ENCODE peak calls at places on chromosomes 7 and 10, in seven cellular contexts. W is mammary epithelial cell, M is Caco-2, V is psoas muscle, S is fibroblast of lung, P is HAP-1, B is heart left ventricle. J is an unnamed sample. For H3K27me3, H3K36me3 and H3K4me1, the result is how much of the 10 kb centered on the place peaks cover.

GRCh38 chr7:21850531-21851285 is 95.0 kb downstream of the CDCA7L start:
- DNase-seq in S (peak), M (no peak), B (no peak), V (no peak), W (no peak), P (no peak), J (no peak)

GRCh38 chr7:137934941-137935848 is 66.7 kb downstream of the CREB3L2 start:
- DNase-seq in V (no peak), P (no peak), S (no peak), B (no peak), W (no peak), M (no peak), J (peak)

GRCh38 chr7:134365341-134366054 is 48.8 kb upstream of the SLC35B4 start:
- DNase-seq in V (no peak), W (peak), M (no peak), B (no peak), S (peak), P (no peak), J (peak)

GRCh38 chr10:72175166-72175565 is 40.6 kb upstream of the ANAPC16 start:
- DNase-seq in B (no peak), S (peak), M (no peak), P (peak), W (no peak), V (no peak), J (no peak)

GRCh38 chr7:30028749-30029635 is 780 bp downstream of the PLEKHA8 start:
- DNase-seq in S (peak), V (no peak), P (peak), M (no peak), B (no peak), W (peak), J (peak)

GRCh38 chr7:108109216-108109908 is 20.8 kb downstream of the LAMB4 start:
- DNase-seq in M (no peak), S (no peak), B (no peak), W (no peak), P (peak), V (no peak), J (peak)

GRCh38 chr7:90626011-90626410 is 29.9 kb downstream of the CDK14 start:
- DNase-seq in V (no peak), M (peak), S (peak), W (peak), B (no peak), P (no peak), J (no peak)

GRCh38 chr7:7628476-7628875 is 12.1 kb upstream of the UMAD1 start:
- DNase-seq in M (no peak), B (no peak), P (no peak), W (no peak), V (no peak), S (no peak), J (no peak)

GRCh38 chr7:85030893-85031292 is 156.0 kb downstream of the SEMA3D start:
- DNase-seq in B (no peak), S (peak), V (no peak), M (peak), P (no peak), W (peak), J (peak)

GRCh38 chr10:95273393-95274312 is 17.1 kb downstream of the PDLIM1 start:
- DNase-seq in P (no peak), V (peak), W (peak), B (peak), S (peak), M (peak), J (peak)

DNA sequence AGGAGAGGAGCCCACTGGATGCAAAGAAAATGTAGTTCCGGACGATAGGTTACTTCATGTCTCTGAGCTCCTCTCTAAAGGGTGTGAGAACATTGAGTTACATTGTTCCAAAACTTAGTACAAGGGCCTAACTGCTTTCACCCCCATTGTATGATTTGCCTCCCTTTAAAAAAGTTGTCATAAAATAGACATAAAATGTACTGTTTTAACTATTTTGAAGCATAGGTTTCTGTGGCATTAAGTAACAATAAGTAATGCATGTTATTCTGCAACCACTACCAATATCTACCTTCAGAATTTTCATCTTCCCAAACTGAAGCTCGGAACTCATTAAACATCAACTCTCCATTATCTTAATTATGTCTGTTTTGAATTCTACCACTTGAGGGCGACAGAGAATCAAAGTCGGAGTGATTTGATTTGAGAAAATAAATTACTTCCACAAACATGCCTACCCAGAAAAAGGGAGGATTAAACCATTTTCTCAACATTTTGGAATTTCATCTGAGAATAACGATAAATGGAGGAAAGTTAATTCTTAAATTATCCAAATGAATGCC is 2.7 kb downstream of the IGFBP1 start:
- DNase-seq in M (peak), P (no peak), B (no peak), S (peak), V (no peak), W (peak), J (peak)
- H3K27me3 ChIP-seq in M (under half), P (under half), B (under half), S (under half), V (under half), W (under half), J (under half)

GRCh38 chr7:157423886-157424565 is 87.2 kb downstream of the DNAJB6 start:
- DNase-seq in M (no peak), P (no peak), V (no peak), B (no peak), S (no peak), W (no peak), J (no peak)

GRCh38 chr7:157426463-157427301 is 89.9 kb downstream of the DNAJB6 start:
- DNase-seq in M (no peak), B (no peak), S (no peak), P (no peak), W (no peak), V (no peak), J (no peak)

GRCh38 chr7:157427811-157428553 is 91.2 kb downstream of the DNAJB6 start:
- DNase-seq in S (no peak), M (no peak), B (no peak), V (no peak), W (no peak), P (no peak), J (no peak)

GRCh38 chr7:157425137-157425731 is 88.4 kb downstream of the DNAJB6 start:
- DNase-seq in B (no peak), W (no peak), S (no peak), P (no peak), V (no peak), M (peak), J (peak)

GRCh38 chr7:157425761-157426160 is 89.0 kb downstream of the DNAJB6 start:
- DNase-seq in V (no peak), M (no peak), W (no peak), S (no peak), B (no peak), P (no peak), J (no peak)
- H3K36me3 ChIP-seq in V (under half), M (under half), W (under half), S (under half), B (under half), P (under half), J (under half)

DNA sequence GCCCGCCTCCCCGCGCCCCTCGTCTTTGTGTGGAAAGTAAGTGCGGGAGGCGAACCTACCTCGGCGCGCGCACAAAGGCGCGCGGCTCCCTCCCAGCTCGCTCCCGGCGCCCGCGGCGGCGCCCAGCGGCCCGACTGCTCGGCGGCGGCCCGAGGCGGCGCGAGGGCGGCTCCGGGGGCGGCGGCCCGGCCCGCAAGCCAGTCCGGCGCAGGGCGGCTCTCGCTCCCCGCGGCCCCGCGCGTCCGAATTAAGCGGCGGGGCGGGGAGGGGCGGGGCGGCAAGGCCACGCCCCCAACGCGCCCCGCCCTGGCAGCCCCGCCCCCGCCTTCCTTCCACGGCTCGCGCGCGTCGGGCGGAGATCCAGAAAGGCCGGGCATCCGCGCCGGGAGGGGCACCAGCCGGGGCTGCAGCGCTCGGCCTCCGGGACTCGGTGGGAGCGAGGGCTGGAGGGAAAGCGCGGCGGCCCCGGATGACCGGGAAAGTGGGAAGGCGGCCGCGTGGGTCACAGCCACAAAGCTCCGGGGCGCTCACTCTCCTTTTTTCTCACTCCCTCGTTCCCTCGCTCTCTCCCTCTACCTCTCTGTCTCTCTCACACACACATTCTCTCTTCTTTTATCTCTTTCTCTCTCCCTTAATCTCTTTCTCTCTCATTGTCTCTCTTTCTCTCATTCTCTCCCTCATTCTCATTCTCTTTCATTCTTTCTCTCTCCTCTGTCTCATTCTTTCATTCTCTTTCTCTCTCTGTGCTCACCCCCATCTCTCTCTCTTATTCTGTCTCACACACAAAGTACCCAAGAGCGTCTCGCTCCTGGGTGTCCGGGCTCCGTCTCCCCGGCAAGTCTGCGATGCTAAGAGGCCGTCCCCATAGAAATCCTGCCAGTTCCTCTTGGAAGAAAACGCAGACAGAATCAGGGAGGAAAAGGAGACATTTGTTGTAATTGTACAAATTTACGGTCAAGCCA is 170.2 kb downstream of the FAM107B start:
- DNase-seq in M (peak), S (peak), V (peak), W (peak), B (peak), P (peak), J (peak)
- H3K4me1 ChIP-seq in M (half or more), S (under half), V (under half), W (under half), B (under half), P (under half), J (under half)

DNA sequence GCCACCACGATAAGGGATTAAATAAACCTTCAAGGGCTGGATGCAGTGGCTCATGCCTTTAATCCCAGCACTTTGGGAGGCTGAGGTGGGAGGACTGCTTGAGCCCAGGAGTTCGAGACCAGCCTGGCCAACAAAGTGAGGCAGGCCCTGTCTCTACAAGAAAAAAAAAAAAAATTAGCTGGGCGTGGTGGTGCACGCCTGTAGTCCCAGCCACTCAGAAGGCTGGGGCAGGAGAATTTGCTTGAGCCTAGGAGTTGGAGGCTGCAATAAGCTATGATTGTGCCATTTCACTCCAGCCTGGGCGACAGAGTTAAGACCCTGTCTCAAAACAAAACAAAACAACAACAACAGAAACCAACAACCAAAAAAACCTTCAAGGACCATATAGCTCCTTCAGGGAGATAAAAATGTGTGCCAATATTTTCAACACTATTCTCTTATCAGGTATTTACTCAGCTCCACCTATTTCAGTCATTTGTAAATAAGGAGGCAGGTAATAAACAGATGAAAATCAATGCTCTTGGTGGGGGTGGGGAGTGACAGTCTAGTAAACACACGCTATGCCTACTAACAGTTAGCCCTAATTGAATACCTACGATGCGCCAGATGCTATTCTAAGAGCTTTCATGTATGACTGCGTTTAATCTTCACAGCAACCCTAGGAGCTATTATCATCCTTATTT is 13.2 kb downstream of the BAIAP2L1 start:
- DNase-seq in S (no peak), M (no peak), B (no peak), W (no peak), P (no peak), V (no peak), J (peak)
- H3K27me3 ChIP-seq in S (under half), M (under half), B (under half), W (under half), P (under half), V (under half), J (under half)

J was measured in small intestine.